ENCODE peak calls at places on chromosomes 3 and 15, in four cellular contexts. W is COR-L47, C is amniotic stem cell, K is OCI-LY7. I is an unnamed sample.

GRCh38 chr3:187263270-187263669 is 28.3 kb downstream of the MASP1 start:
- DNase-seq in K (no peak), C (no peak), W (no peak), I (no peak)

GRCh38 chr3:194266658-194267005 is 84.5 kb downstream of the CPN2 start:
- DNase-seq in K (no peak), W (no peak), C (no peak), I (no peak)

GRCh38 chr3:72459588-72459987 is 388.7 kb downstream of the SHQ1 start:
- DNase-seq in W (no peak), K (no peak), C (no peak), I (no peak)

GRCh38 chr15:81133782-81134461 is at the start of gene CFAP161:
- DNase-seq in C (no peak), K (no peak), W (peak), I (peak)

GRCh38 chr3:11096266-11097135 is 57.8 kb upstream of the HRH1 start:
- DNase-seq in C (peak), W (peak), K (no peak), I (peak)

GRCh38 chr15:39028069-39028468 is 463.5 kb upstream of the RASGRP1 start:
- DNase-seq in C (no peak), W (no peak), K (no peak), I (no peak)

GRCh38 chr3:48064292-48064829 is 48.1 kb upstream of the MAP4 start:
- DNase-seq in K (no peak), C (no peak), W (no peak), I (no peak)

GRCh38 chr3:11091088-11091590 is 63.2 kb upstream of the HRH1 start:
- DNase-seq in C (no peak), W (no peak), K (no peak), I (no peak)

GRCh38 chr15:88894348-88894818 is 961 bp downstream of the HAPLN3 start:
- DNase-seq in C (no peak), W (peak), K (peak), I (peak)

GRCh38 chr3:82410366-82410765 is 648.9 kb upstream of the GBE1 start:
- DNase-seq in K (no peak), C (no peak), W (no peak), I (no peak)

GRCh38 chr15:74173545-74174215 is at the start of gene ISLR:
- DNase-seq in C (no peak), W (no peak), K (no peak), I (peak)

GRCh38 chr3:194682651-194683310 is 2.9 kb upstream of the FAM43A start:
- DNase-seq in C (peak), K (peak), W (peak), I (peak)

GRCh38 chr3:190486201-190486865 is 27.6 kb upstream of the IL1RAP start:
- DNase-seq in C (no peak), K (no peak), W (no peak), I (no peak)

GRCh38 chr15:89948796-89949195 is 36.0 kb upstream of the ARPIN start:
- DNase-seq in C (no peak), K (no peak), W (no peak), I (no peak)

GRCh38 chr3:71979155-71979554 is 194.2 kb upstream of the PROK2 start:
- DNase-seq in K (no peak), C (no peak), W (no peak), I (no peak)

GRCh38 chr3:43378066-43378935 is 92.0 kb downstream of the SNRK start:
- DNase-seq in K (peak), W (no peak), C (peak), I (peak)

GRCh38 chr15:41838400-41838897 is at the start of gene PLA2G4B:
- DNase-seq in C (no peak), W (no peak), K (no peak), I (no peak)

GRCh38 chr15:44066211-44066827 is 128.8 kb downstream of the FRMD5 start:
- DNase-seq in K (peak), C (no peak), W (peak), I (peak)

GRCh38 chr15:52068004-52068403 is 44.6 kb downstream of the BCL2L10 start:
- DNase-seq in C (peak), K (no peak), W (no peak), I (no peak)

GRCh38 chr3:46184469-46184868 is 23.6 kb downstream of the CCR1 start:
- DNase-seq in C (no peak), W (no peak), K (no peak), I (no peak)

GRCh38 chr3:46649436-46649835 is 37.1 kb downstream of the FAM240A start:
- DNase-seq in W (no peak), C (no peak), K (no peak), I (no peak)

GRCh38 chr3:31461441-31461840 is 71.3 kb upstream of the STT3B start:
- DNase-seq in K (no peak), C (no peak), W (no peak), I (no peak)

GRCh38 chr3:8954938-8955763 is 8.1 kb downstream of the RAD18 start:
- DNase-seq in K (peak), C (peak), W (no peak), I (no peak)

GRCh38 chr3:85495602-85496001 is 536.8 kb downstream of the CADM2 start:
- DNase-seq in W (no peak), K (no peak), C (no peak), I (no peak)

GRCh38 chr15:22232675-22233074 is 152.3 kb downstream of the OR4M2 start:
- DNase-seq in W (no peak), C (no peak), K (no peak), I (no peak)